ENCODE peak calls at places on chromosomes 6 and 20, in ten cellular contexts. C is pulmonary artery endothelial cell; B is GM20000; S is dorsolateral prefrontal cortex; A is neural progenitor cell; R is fibroblast of pulmonary artery; L is KG1; G is retina; Q is CD8-positive, alpha-beta memory T cell; H is NCI-H460. Z is an unnamed sample.

GRCh38 chr20:10404023-10404628 is 29.9 kb downstream of the MKKS start:
- DNase-seq in C (no peak), L (no peak), H (no peak), G (no peak), R (no peak), S (no peak), A (no peak), B (no peak), Q (no peak), Z (no peak)

GRCh38 chr6:35589201-35589739 is 76.6 kb upstream of the TULP1 start:
- DNase-seq in L (no peak), H (no peak), G (no peak), Q (no peak), R (no peak), B (no peak), A (no peak), S (no peak), C (no peak), Z (no peak)

GRCh38 chr20:47360207-47360488 is 3.6 kb upstream of the ZMYND8 start:
- DNase-seq in G (no peak), R (peak), C (no peak), Q (no peak), B (no peak), H (peak), S (no peak), A (no peak), L (no peak), Z (no peak)

GRCh38 chr20:48025661-48026060 is 240.4 kb upstream of the SULF2 start:
- DNase-seq in B (no peak), A (no peak), S (no peak), Q (no peak), G (no peak), R (peak), L (no peak), H (no peak), C (no peak), Z (no peak)

GRCh38 chr20:9989066-9989724 is 45.6 kb upstream of the ANKEF1 start:
- DNase-seq in S (no peak), H (no peak), G (no peak), B (no peak), R (peak), C (no peak), A (no peak), Q (no peak), L (no peak), Z (no peak)

GRCh38 chr20:51469578-51470520 is 72.7 kb downstream of the NFATC2 start:
- DNase-seq in S (no peak), A (no peak), G (peak), B (no peak), Q (no peak), H (no peak), R (no peak), L (no peak), C (no peak), Z (no peak)

GRCh38 chr20:58518387-58518786 is 3.2 kb upstream of the APCDD1L start:
- DNase-seq in R (no peak), B (no peak), Q (no peak), G (no peak), L (no peak), H (no peak), C (no peak), A (no peak), S (no peak), Z (no peak)

GRCh38 chr20:63005862-63006564 is 751 bp downstream of the BHLHE23 start:
- DNase-seq in B (no peak), A (peak), S (no peak), H (no peak), G (peak), C (no peak), L (no peak), R (peak), Q (no peak), Z (no peak)

GRCh38 chr6:97697450-97697849 is 414.4 kb upstream of the MMS22L start:
- DNase-seq in G (no peak), A (no peak), C (no peak), B (no peak), H (no peak), Q (no peak), S (no peak), R (peak), L (no peak), Z (no peak)

GRCh38 chr6:33962186-33962585 is 158.4 kb upstream of the MLN start:
- DNase-seq in R (no peak), Q (no peak), H (no peak), C (no peak), S (no peak), A (no peak), G (no peak), B (no peak), L (no peak), Z (no peak)

GRCh38 chr20:4922186-4922585 is 79.1 kb downstream of the SLC23A2 start:
- DNase-seq in C (no peak), R (no peak), H (no peak), Q (no peak), L (no peak), G (no peak), B (no peak), A (no peak), S (no peak), Z (no peak)

GRCh38 chr6:163282672-163283071 is 131.8 kb upstream of the QKI start:
- DNase-seq in S (no peak), A (no peak), R (peak), L (no peak), B (no peak), H (no peak), G (no peak), C (no peak), Q (no peak), Z (no peak)

GRCh38 chr6:20630136-20630535 is 95.9 kb downstream of the CDKAL1 start:
- DNase-seq in Q (no peak), B (no peak), H (no peak), L (no peak), S (no peak), G (no peak), A (peak), R (no peak), C (no peak), Z (no peak)

GRCh38 chr6:168407842-168408241 is 33.1 kb upstream of the SMOC2 start:
- DNase-seq in C (no peak), S (no peak), R (no peak), Q (no peak), B (no peak), G (no peak), L (no peak), A (no peak), H (no peak), Z (no peak)

GRCh38 chr6:157887892-157888291 is 64.8 kb downstream of the SNX9 start:
- DNase-seq in B (no peak), S (no peak), L (no peak), R (no peak), H (no peak), G (no peak), A (no peak), Q (no peak), C (no peak), Z (no peak)

GRCh38 chr6:24344981-24345380 is 12.9 kb downstream of the DCDC2 start:
- DNase-seq in L (no peak), G (no peak), R (no peak), B (no peak), Q (no peak), A (no peak), S (no peak), H (no peak), C (no peak), Z (no peak)

GRCh38 chr20:4998160-4998651 is 3.1 kb downstream of the SLC23A2 start:
- DNase-seq in B (peak), H (no peak), S (no peak), C (no peak), A (peak), G (no peak), R (no peak), L (no peak), Q (no peak), Z (no peak)

GRCh38 chr6:27178001-27178730 is 69.3 kb upstream of the PRSS16 start:
- DNase-seq in H (peak), C (peak), A (peak), Q (peak), L (no peak), G (no peak), R (peak), S (no peak), B (peak), Z (no peak)

GRCh38 chr20:10217517-10218410 is 866 bp upstream of the SNAP25 start:
- DNase-seq in A (peak), S (peak), B (peak), G (peak), L (no peak), Q (no peak), H (no peak), C (no peak), R (peak), Z (peak)

GRCh38 chr6:125818659-125819297 is 28.0 kb downstream of the NCOA7 start:
- DNase-seq in B (no peak), S (no peak), C (no peak), H (no peak), R (no peak), A (no peak), Q (no peak), G (no peak), L (no peak), Z (no peak)

GRCh38 chr6:69456086-69456485 is 340.7 kb downstream of the LMBRD1 start:
- DNase-seq in S (no peak), H (no peak), B (no peak), R (no peak), Q (no peak), L (no peak), G (no peak), A (peak), C (no peak), Z (no peak)

GRCh38 chr6:162149786-162150185 is 577.8 kb downstream of the PRKN start:
- DNase-seq in A (no peak), L (no peak), C (no peak), H (no peak), G (no peak), B (no peak), R (no peak), Q (no peak), S (no peak), Z (no peak)

GRCh38 chr6:124356276-124356810 is 552.7 kb downstream of the NKAIN2 start:
- DNase-seq in S (no peak), H (no peak), Q (no peak), B (no peak), A (no peak), G (no peak), R (no peak), C (no peak), L (no peak), Z (no peak)

GRCh38 chr20:62707981-62708521 is 585 bp upstream of the NTSR1 start:
- DNase-seq in R (no peak), L (no peak), Q (no peak), H (peak), C (no peak), S (no peak), G (peak), B (no peak), A (peak), Z (no peak)

GRCh38 chr6:133886104-133886503 is 2.8 kb upstream of the TCF21 start:
- DNase-seq in Q (no peak), A (no peak), R (peak), G (no peak), L (no peak), H (no peak), C (no peak), S (no peak), B (no peak), Z (no peak)

GRCh38 chr20:13638162-13638495 is 603 bp downstream of the TASP1 start:
- DNase-seq in C (no peak), G (no peak), B (no peak), A (peak), R (no peak), H (no peak), Q (no peak), L (no peak), S (no peak), Z (no peak)

GRCh38 chr20:2289475-2289874 is 6.3 kb upstream of the TGM3 start:
- DNase-seq in C (no peak), B (no peak), H (no peak), R (no peak), Q (no peak), L (no peak), S (no peak), G (no peak), A (no peak), Z (no peak)

Z was measured in smooth muscle cell of the brain vasculature.